ENCODE peak calls at places on chromosome 17, in nine cellular contexts. Y is WERI-Rb-1; B is activated naive CD8-positive, alpha-beta T cell treated with anti-CD3 and anti-CD28 coated beads, Interleukin-2, amount 50 U/mL, for 16 hours; Z is left lobe of liver; W is left ventricle myocardium inferior; N is NCI-H2081; H is A549; D is H54; V is astrocyte of the hippocampus. R is an unnamed sample.

GRCh38 chr17:60087882-60088669 is 9.4 kb upstream of the HEATR6 start:
- DNase-seq in Y (no peak), W (no peak), N (no peak), H (peak), B (no peak), D (peak), Z (no peak), V (peak), R (peak)

GRCh38 chr17:58537266-58537665 is 22.8 kb upstream of the MTMR4 start:
- DNase-seq in B (no peak), Y (no peak), H (no peak), V (no peak), D (no peak), W (no peak), N (no peak), Z (no peak), R (no peak)

GRCh38 chr17:17070931-17071330 is 28.7 kb downstream of the MPRIP start:
- DNase-seq in Y (no peak), N (no peak), Z (no peak), B (no peak), W (no peak), H (no peak), D (no peak), V (no peak), R (no peak)

GRCh38 chr17:652310-652709 is 62.3 kb downstream of the VPS53 start:
- DNase-seq in N (no peak), V (peak), D (no peak), Y (no peak), B (no peak), H (no peak), W (peak), Z (no peak), R (no peak)

GRCh38 chr17:56798916-56799315 is 34.8 kb downstream of the C17orf67 start:
- DNase-seq in Y (no peak), Z (no peak), B (no peak), D (no peak), N (no peak), H (no peak), W (no peak), V (peak), R (no peak)

GRCh38 chr17:33120103-33120502 is 128.5 kb downstream of the SPACA3 start:
- DNase-seq in B (no peak), W (no peak), D (no peak), V (peak), H (no peak), N (no peak), Y (no peak), Z (no peak), R (no peak)

GRCh38 chr17:64607862-64608565 is 54.1 kb downstream of the SMURF2 start:
- DNase-seq in N (no peak), H (no peak), D (no peak), B (no peak), Z (no peak), W (no peak), V (no peak), Y (no peak), R (no peak)

GRCh38 chr17:65830356-65830755 is 268.9 kb upstream of the AXIN2 start:
- DNase-seq in B (no peak), W (no peak), V (no peak), Y (no peak), N (no peak), Z (no peak), D (no peak), H (no peak), R (no peak)

GRCh38 chr17:7478276-7479138 is 924 bp downstream of the ZBTB4 start:
- DNase-seq in V (peak), Y (peak), N (no peak), B (no peak), Z (no peak), W (peak), D (peak), H (peak), R (peak)

GRCh38 chr17:67221062-67221998 is 23.7 kb downstream of the HELZ start:
- DNase-seq in H (peak), Y (peak), W (no peak), N (peak), Z (no peak), B (no peak), V (peak), D (no peak), R (no peak)

GRCh38 chr17:29115906-29116651 is 64.1 kb downstream of the MYO18A start:
- DNase-seq in D (peak), B (no peak), N (peak), V (peak), W (no peak), Y (peak), H (peak), Z (no peak), R (peak)

GRCh38 chr17:17842111-17842876 is 5.5 kb upstream of the SREBF1 start:
- DNase-seq in D (no peak), Y (peak), N (no peak), B (no peak), W (no peak), Z (no peak), V (no peak), H (no peak), R (no peak)

GRCh38 chr17:73226556-73227172 is 33.8 kb downstream of the COG1 start:
- DNase-seq in Z (no peak), H (no peak), N (no peak), V (peak), W (no peak), Y (no peak), D (no peak), B (no peak), R (no peak)